ENCODE peak calls at places on chromosomes 3 and 15, in seven cellular contexts. One of them, this sample, is unnamed.

GRCh38 chr15:66524801-66525200 is 19.7 kb downstream of the ZWILCH start:
- DNase-seq in cardiac muscle cell: no peak
- DNase-seq in GM10248: no peak
- DNase-seq in B cell: no peak
- DNase-seq in lower lobe of right lung: no peak
- DNase-seq in psoas muscle: no peak
- DNase-seq in fibroblast of villous mesenchyme: no peak
- DNase-seq in this sample: no peak

GRCh38 chr15:31296304-31297220 is 30.1 kb upstream of the KLF13 start:
- DNase-seq in cardiac muscle cell: no peak
- DNase-seq in GM10248: no peak
- DNase-seq in B cell: no peak
- DNase-seq in lower lobe of right lung: peak
- DNase-seq in psoas muscle: no peak
- DNase-seq in fibroblast of villous mesenchyme: no peak
- DNase-seq in this sample: peak

GRCh38 chr3:107285197-107285596 is 92.0 kb upstream of the CCDC54 start:
- DNase-seq in cardiac muscle cell: peak
- DNase-seq in GM10248: no peak
- DNase-seq in B cell: no peak
- DNase-seq in lower lobe of right lung: no peak
- DNase-seq in psoas muscle: no peak
- DNase-seq in fibroblast of villous mesenchyme: peak
- DNase-seq in this sample: no peak

GRCh38 chr15:64877435-64877834 is 34.3 kb upstream of the ANKDD1A start:
- DNase-seq in cardiac muscle cell: peak
- DNase-seq in GM10248: no peak
- DNase-seq in B cell: no peak
- DNase-seq in lower lobe of right lung: peak
- DNase-seq in psoas muscle: peak
- DNase-seq in fibroblast of villous mesenchyme: no peak
- DNase-seq in this sample: no peak

GRCh38 chr3:146152841-146153240 is 8.1 kb downstream of the PLOD2 start:
- DNase-seq in cardiac muscle cell: no peak
- DNase-seq in GM10248: no peak
- DNase-seq in B cell: no peak
- DNase-seq in lower lobe of right lung: no peak
- DNase-seq in psoas muscle: no peak
- DNase-seq in fibroblast of villous mesenchyme: no peak
- DNase-seq in this sample: no peak

GRCh38 chr3:131972550-131972949 is 62.3 kb downstream of the CPNE4 start:
- DNase-seq in cardiac muscle cell: peak
- DNase-seq in GM10248: no peak
- DNase-seq in B cell: no peak
- DNase-seq in lower lobe of right lung: no peak
- DNase-seq in psoas muscle: no peak
- DNase-seq in fibroblast of villous mesenchyme: no peak
- DNase-seq in this sample: no peak

GRCh38 chr3:49248828-49249227 is 28.2 kb downstream of the C3orf62 start:
- DNase-seq in cardiac muscle cell: peak
- DNase-seq in GM10248: peak
- DNase-seq in B cell: no peak
- DNase-seq in lower lobe of right lung: no peak
- DNase-seq in psoas muscle: no peak
- DNase-seq in fibroblast of villous mesenchyme: peak
- DNase-seq in this sample: no peak

GRCh38 chr3:13281657-13282527 is 138.2 kb downstream of the NUP210 start:
- DNase-seq in cardiac muscle cell: peak
- DNase-seq in GM10248: no peak
- DNase-seq in B cell: no peak
- DNase-seq in lower lobe of right lung: peak
- DNase-seq in psoas muscle: peak
- DNase-seq in fibroblast of villous mesenchyme: no peak
- DNase-seq in this sample: no peak

GRCh38 chr3:172673210-172673679 is 37.6 kb downstream of the NCEH1 start:
- DNase-seq in cardiac muscle cell: peak
- DNase-seq in GM10248: peak
- DNase-seq in B cell: peak
- DNase-seq in lower lobe of right lung: peak
- DNase-seq in psoas muscle: peak
- DNase-seq in fibroblast of villous mesenchyme: peak
- DNase-seq in this sample: no peak

GRCh38 chr15:93005133-93005532 is 83.9 kb downstream of the RGMA start:
- DNase-seq in cardiac muscle cell: no peak
- DNase-seq in GM10248: no peak
- DNase-seq in B cell: no peak
- DNase-seq in lower lobe of right lung: no peak
- DNase-seq in psoas muscle: no peak
- DNase-seq in fibroblast of villous mesenchyme: no peak
- DNase-seq in this sample: no peak

GRCh38 chr15:57375827-57376694 is at the start of gene CGNL1:
- DNase-seq in cardiac muscle cell: peak
- DNase-seq in GM10248: no peak
- DNase-seq in B cell: no peak
- DNase-seq in lower lobe of right lung: peak
- DNase-seq in psoas muscle: peak
- DNase-seq in fibroblast of villous mesenchyme: no peak
- DNase-seq in this sample: no peak

GRCh38 chr3:194608981-194609380 is 24.2 kb downstream of the TMEM44 start:
- DNase-seq in cardiac muscle cell: no peak
- DNase-seq in GM10248: no peak
- DNase-seq in B cell: no peak
- DNase-seq in lower lobe of right lung: no peak
- DNase-seq in psoas muscle: no peak
- DNase-seq in fibroblast of villous mesenchyme: no peak
- DNase-seq in this sample: no peak

GRCh38 chr15:38538328-38539007 is 26.1 kb downstream of the RASGRP1 start:
- DNase-seq in cardiac muscle cell: no peak
- DNase-seq in GM10248: no peak
- DNase-seq in B cell: no peak
- DNase-seq in lower lobe of right lung: no peak
- DNase-seq in psoas muscle: no peak
- DNase-seq in fibroblast of villous mesenchyme: no peak
- DNase-seq in this sample: no peak

GRCh38 chr15:49622561-49622960 is 1.7 kb downstream of the DTWD1 start:
- DNase-seq in cardiac muscle cell: peak
- DNase-seq in GM10248: no peak
- DNase-seq in B cell: no peak
- DNase-seq in lower lobe of right lung: no peak
- DNase-seq in psoas muscle: no peak
- DNase-seq in fibroblast of villous mesenchyme: peak
- DNase-seq in this sample: no peak

GRCh38 chr3:44120721-44121582 is 120.7 kb upstream of the TOPAZ1 start:
- DNase-seq in cardiac muscle cell: peak
- DNase-seq in GM10248: no peak
- DNase-seq in B cell: no peak
- DNase-seq in lower lobe of right lung: no peak
- DNase-seq in psoas muscle: no peak
- DNase-seq in fibroblast of villous mesenchyme: no peak
- DNase-seq in this sample: no peak

DNA sequence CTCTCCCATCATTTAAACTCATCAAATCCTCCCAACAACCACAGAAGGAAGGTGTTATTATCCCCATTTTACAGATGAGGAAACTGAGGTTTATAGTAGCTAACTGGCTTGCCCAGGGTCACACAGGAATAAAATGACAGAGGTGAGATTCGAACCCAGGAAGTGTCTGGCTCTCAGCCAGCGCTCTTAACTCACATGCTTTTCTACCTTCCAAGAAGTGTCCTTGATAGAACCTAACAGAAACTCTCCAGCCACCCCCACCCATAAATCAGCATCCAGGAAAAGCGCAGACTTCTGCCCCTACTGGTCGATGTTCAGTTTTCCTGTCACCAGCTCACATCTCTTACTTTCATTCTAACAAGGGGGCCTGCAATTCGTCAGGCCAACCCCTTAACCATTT is 51.7 kb downstream of the SPATA12 start:
- DNase-seq in cardiac muscle cell: peak
- DNase-seq in GM10248: peak
- DNase-seq in B cell: no peak
- DNase-seq in lower lobe of right lung: no peak
- DNase-seq in psoas muscle: no peak
- DNase-seq in fibroblast of villous mesenchyme: no peak
- DNase-seq in this sample: no peak
- TF ChIP-seq CTCF in cardiac muscle cell: peak
- TF ChIP-seq CTCF in GM10248: peak
- TF ChIP-seq CTCF in B cell: peak
- TF ChIP-seq CTCF in lower lobe of right lung: no peak
- TF ChIP-seq CTCF in psoas muscle: no peak
- TF ChIP-seq CTCF in fibroblast of villous mesenchyme: peak
- TF ChIP-seq CTCF in this sample: no peak

GRCh38 chr3:15277861-15278260 is 54.5 kb downstream of the SH3BP5 start:
- DNase-seq in cardiac muscle cell: no peak
- DNase-seq in GM10248: no peak
- DNase-seq in B cell: no peak
- DNase-seq in lower lobe of right lung: no peak
- DNase-seq in psoas muscle: no peak
- DNase-seq in fibroblast of villous mesenchyme: no peak
- DNase-seq in this sample: no peak

GRCh38 chr3:15280853-15281532 is 51.4 kb downstream of the SH3BP5 start:
- DNase-seq in cardiac muscle cell: no peak
- DNase-seq in GM10248: no peak
- DNase-seq in B cell: no peak
- DNase-seq in lower lobe of right lung: no peak
- DNase-seq in psoas muscle: no peak
- DNase-seq in fibroblast of villous mesenchyme: no peak
- DNase-seq in this sample: no peak

GRCh38 chr3:15279200-15279599 is 53.2 kb downstream of the SH3BP5 start:
- DNase-seq in cardiac muscle cell: no peak
- DNase-seq in GM10248: no peak
- DNase-seq in B cell: no peak
- DNase-seq in lower lobe of right lung: no peak
- DNase-seq in psoas muscle: no peak
- DNase-seq in fibroblast of villous mesenchyme: no peak
- DNase-seq in this sample: no peak

GRCh38 chr3:15281817-15282216 is 50.6 kb downstream of the SH3BP5 start:
- DNase-seq in cardiac muscle cell: no peak
- DNase-seq in GM10248: no peak
- DNase-seq in B cell: no peak
- DNase-seq in lower lobe of right lung: no peak
- DNase-seq in psoas muscle: no peak
- DNase-seq in fibroblast of villous mesenchyme: no peak
- DNase-seq in this sample: no peak

GRCh38 chr3:15279671-15280402 is 52.5 kb downstream of the SH3BP5 start:
- DNase-seq in cardiac muscle cell: no peak
- DNase-seq in GM10248: no peak
- DNase-seq in B cell: no peak
- DNase-seq in lower lobe of right lung: no peak
- DNase-seq in psoas muscle: no peak
- DNase-seq in fibroblast of villous mesenchyme: no peak
- DNase-seq in this sample: no peak
- TF ChIP-seq CTCF in cardiac muscle cell: no peak
- TF ChIP-seq CTCF in GM10248: no peak
- TF ChIP-seq CTCF in B cell: no peak
- TF ChIP-seq CTCF in lower lobe of right lung: no peak
- TF ChIP-seq CTCF in psoas muscle: no peak
- TF ChIP-seq CTCF in fibroblast of villous mesenchyme: no peak
- TF ChIP-seq CTCF in this sample: no peak

GRCh38 chr3:129016366-129016724 is 15.2 kb downstream of the EFCC1 start:
- DNase-seq in cardiac muscle cell: no peak
- DNase-seq in GM10248: peak
- DNase-seq in B cell: peak
- DNase-seq in lower lobe of right lung: peak
- DNase-seq in psoas muscle: no peak
- DNase-seq in fibroblast of villous mesenchyme: no peak
- DNase-seq in this sample: peak
- TF ChIP-seq CTCF in cardiac muscle cell: no peak
- TF ChIP-seq CTCF in GM10248: no peak
- TF ChIP-seq CTCF in B cell: peak
- TF ChIP-seq CTCF in lower lobe of right lung: no peak
- TF ChIP-seq CTCF in psoas muscle: no peak
- TF ChIP-seq CTCF in fibroblast of villous mesenchyme: no peak
- TF ChIP-seq CTCF in this sample: no peak

GRCh38 chr15:91849180-91849579 is 4.3 kb upstream of the SLCO3A1 start:
- DNase-seq in cardiac muscle cell: no peak
- DNase-seq in GM10248: no peak
- DNase-seq in B cell: no peak
- DNase-seq in lower lobe of right lung: no peak
- DNase-seq in psoas muscle: no peak
- DNase-seq in fibroblast of villous mesenchyme: no peak
- DNase-seq in this sample: no peak

GRCh38 chr15:91853501-91853967 is at the start of gene SLCO3A1:
- DNase-seq in cardiac muscle cell: peak
- DNase-seq in GM10248: no peak
- DNase-seq in B cell: no peak
- DNase-seq in lower lobe of right lung: peak
- DNase-seq in psoas muscle: peak
- DNase-seq in fibroblast of villous mesenchyme: peak
- DNase-seq in this sample: peak

GRCh38 chr15:91853968-91854943 is 748 bp downstream of the SLCO3A1 start:
- DNase-seq in cardiac muscle cell: peak
- DNase-seq in GM10248: no peak
- DNase-seq in B cell: no peak
- DNase-seq in lower lobe of right lung: peak
- DNase-seq in psoas muscle: peak
- DNase-seq in fibroblast of villous mesenchyme: peak
- DNase-seq in this sample: peak

GRCh38 chr15:91852741-91853500 is 587 bp upstream of the SLCO3A1 start:
- DNase-seq in cardiac muscle cell: peak
- DNase-seq in GM10248: peak
- DNase-seq in B cell: no peak
- DNase-seq in lower lobe of right lung: peak
- DNase-seq in psoas muscle: peak
- DNase-seq in fibroblast of villous mesenchyme: peak
- DNase-seq in this sample: peak

DNA sequence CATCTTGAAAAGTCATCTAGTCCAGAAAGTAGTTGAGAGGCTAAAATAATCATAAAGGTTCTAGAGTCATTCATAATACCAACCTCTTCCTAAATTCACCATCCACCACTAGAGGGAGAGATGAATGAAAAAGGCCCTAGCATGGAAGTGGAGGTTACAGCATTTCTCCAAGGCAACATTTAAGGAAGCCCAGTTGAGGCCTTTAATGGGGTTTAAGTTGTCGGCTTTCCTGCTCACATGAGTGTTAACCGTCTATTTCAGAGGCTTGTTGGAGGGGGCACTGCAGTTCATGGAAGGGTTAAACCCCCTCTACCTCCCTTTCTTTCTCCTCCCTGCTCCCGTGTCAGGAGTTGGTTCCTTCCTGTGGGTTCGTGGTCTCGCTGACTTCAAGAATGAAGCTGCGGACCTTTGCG is 3.8 kb upstream of the SLCO3A1 start:
- DNase-seq in cardiac muscle cell: peak
- DNase-seq in GM10248: no peak
- DNase-seq in B cell: no peak
- DNase-seq in lower lobe of right lung: no peak
- DNase-seq in psoas muscle: no peak
- DNase-seq in fibroblast of villous mesenchyme: peak
- DNase-seq in this sample: no peak
- TF ChIP-seq CTCF in cardiac muscle cell: peak
- TF ChIP-seq CTCF in GM10248: no peak
- TF ChIP-seq CTCF in B cell: no peak
- TF ChIP-seq CTCF in lower lobe of right lung: peak
- TF ChIP-seq CTCF in psoas muscle: peak
- TF ChIP-seq CTCF in fibroblast of villous mesenchyme: peak
- TF ChIP-seq CTCF in this sample: peak

This sample was measured in natural killer cell.